ENCODE peak calls at places on chromosomes 7 and 10, in nine cellular contexts. C, V, X, H, N, M, R, J and I are unnamed samples.

GRCh38 chr10:110865184-110865803 is 6.4 kb upstream of the PDCD4 start:
- DNase-seq in C (no peak), V (peak), X (peak), H (peak), N (peak), M (no peak), R (no peak), J (no peak), I (no peak)

GRCh38 chr10:13351340-13351915 is 3.3 kb upstream of the SEPHS1 start:
- DNase-seq in C (no peak), V (no peak), X (no peak), H (no peak), N (no peak), M (no peak), R (no peak), J (no peak), I (no peak)

GRCh38 chr10:87695074-87695473 is 35.4 kb downstream of the PAPSS2 start:
- DNase-seq in C (no peak), V (no peak), X (no peak), H (no peak), N (no peak), M (no peak), R (no peak), J (no peak), I (no peak)

GRCh38 chr10:86446424-86446823 is 75.2 kb downstream of the WAPL start:
- DNase-seq in C (no peak), V (peak), X (no peak), H (no peak), N (peak), M (no peak), R (no peak), J (no peak), I (no peak)

GRCh38 chr7:43220250-43220649 is 107.8 kb downstream of the HECW1 start:
- DNase-seq in C (no peak), V (peak), X (no peak), H (peak), N (peak), M (no peak), R (peak), J (no peak), I (peak)

GRCh38 chr7:24982917-24983316 is 2.9 kb upstream of the OSBPL3 start:
- DNase-seq in C (no peak), V (no peak), X (peak), H (peak), N (no peak), M (no peak), R (no peak), J (no peak), I (no peak)

GRCh38 chr10:89419548-89419947 is 5.2 kb downstream of the IFIT5 start:
- DNase-seq in C (no peak), V (peak), X (no peak), H (peak), N (peak), M (no peak), R (no peak), J (no peak), I (no peak)

GRCh38 chr7:73342645-73343044 is 14.7 kb downstream of the FKBP6 start:
- DNase-seq in C (no peak), V (peak), X (no peak), H (peak), N (peak), M (no peak), R (no peak), J (peak), I (peak)

GRCh38 chr10:101624526-101625102 is 36.5 kb downstream of the DPCD start:
- DNase-seq in C (no peak), V (no peak), X (no peak), H (no peak), N (peak), M (no peak), R (no peak), J (no peak), I (no peak)

GRCh38 chr7:154682003-154682402 is 320.9 kb downstream of the PAXIP1 start:
- DNase-seq in C (no peak), V (no peak), X (no peak), H (no peak), N (no peak), M (no peak), R (no peak), J (no peak), I (no peak)

GRCh38 chr7:91553410-91553895 is 289.2 kb downstream of the FZD1 start:
- DNase-seq in C (no peak), V (no peak), X (no peak), H (no peak), N (no peak), M (no peak), R (no peak), J (no peak), I (no peak)

GRCh38 chr10:72337039-72337629 is 17.6 kb downstream of the DNAJB12 start:
- DNase-seq in C (peak), V (peak), X (peak), H (peak), N (peak), M (no peak), R (no peak), J (no peak), I (no peak)

GRCh38 chr7:98086231-98086855 is 20.3 kb upstream of the LMTK2 start:
- DNase-seq in C (no peak), V (no peak), X (peak), H (no peak), N (no peak), M (no peak), R (no peak), J (no peak), I (no peak)

GRCh38 chr7:22356855-22357310 is at the start of gene RAPGEF5:
- DNase-seq in C (no peak), V (no peak), X (peak), H (no peak), N (no peak), M (no peak), R (no peak), J (peak), I (no peak)

GRCh38 chr10:124105594-124105993 is 12.2 kb upstream of the CHST15 start:
- DNase-seq in C (no peak), V (peak), X (no peak), H (no peak), N (no peak), M (no peak), R (no peak), J (no peak), I (no peak)

GRCh38 chr7:85630904-85631582 is 444.2 kb upstream of the SEMA3D start:
- DNase-seq in C (no peak), V (peak), X (no peak), H (no peak), N (peak), M (no peak), R (no peak), J (no peak), I (no peak)